ENCODE peak calls at places on chromosomes 16 and 17, in eight cellular contexts. F is GM12865, Q is testis, D is lower leg skin, R is foreskin fibroblast, C is HepG2, N is ascending aorta, W is adipocyte. P is an unnamed sample.

GRCh38 chr17:39194089-39194984 is 3.1 kb downstream of the CACNB1 start:
- DNase-seq in F (no peak), Q (peak; percentile 85), D (no peak), R (peak; percentile 85), C (peak; percentile 80), N (peak; percentile 60), W (peak; percentile 62), P (peak; percentile 20)

GRCh38 chr16:80741716-80742115 is 62.7 kb downstream of the CDYL2 start:
- DNase-seq in F (no peak), Q (no peak), D (no peak), R (no peak), C (no peak), N (no peak), W (peak; percentile 8), P (no peak)

GRCh38 chr16:17346774-17347569 is 123.8 kb downstream of the XYLT1 start:
- DNase-seq in F (peak; percentile 55), Q (peak; percentile 56), D (no peak), R (no peak), C (no peak), N (no peak), W (no peak), P (no peak)

GRCh38 chr16:57475711-57476339 is 10.5 kb downstream of the DOK4 start:
- DNase-seq in F (peak; percentile 88), Q (no peak), D (no peak), R (peak; percentile 68), C (peak; percentile 69), N (no peak), W (peak; percentile 36), P (peak; percentile 7)

GRCh38 chr16:89052191-89052787 is 41.4 kb upstream of the ACSF3 start:
- DNase-seq in F (no peak), Q (no peak), D (no peak), R (no peak), C (no peak), N (no peak), W (no peak), P (no peak)

GRCh38 chr17:45223541-45224528 is 2.1 kb downstream of the FMNL1 start:
- DNase-seq in F (peak; percentile 75), Q (no peak), D (no peak), R (no peak), C (no peak), N (no peak), W (no peak), P (no peak)

GRCh38 chr17:1091885-1092284 is 87.9 kb downstream of the ABR start:
- DNase-seq in F (no peak), Q (no peak), D (no peak), R (no peak), C (no peak), N (no peak), W (no peak), P (no peak)

GRCh38 chr16:67949645-67950044 is 5.7 kb upstream of the LCAT start:
- DNase-seq in F (no peak), Q (no peak), D (no peak), R (no peak), C (no peak), N (no peak), W (no peak), P (no peak)

GRCh38 chr17:59859444-59860025 is 33.2 kb downstream of the TUBD1 start:
- DNase-seq in F (peak; percentile 55), Q (no peak), D (no peak), R (peak; percentile 77), C (peak; percentile 71), N (no peak), W (peak; percentile 88), P (no peak)

GRCh38 chr17:45144199-45145034 is 3.9 kb upstream of the HEXIM1 start:
- DNase-seq in F (no peak), Q (peak; percentile 49), D (no peak), R (peak; percentile 80), C (no peak), N (no peak), W (no peak), P (no peak)

GRCh38 chr17:7557825-7558543 is 566 bp upstream of the TNFSF13 start:
- DNase-seq in F (peak; percentile 79), Q (peak; percentile 81), D (peak; percentile 80), R (peak; percentile 66), C (peak; percentile 52), N (peak; percentile 80), W (no peak), P (no peak)

DNA sequence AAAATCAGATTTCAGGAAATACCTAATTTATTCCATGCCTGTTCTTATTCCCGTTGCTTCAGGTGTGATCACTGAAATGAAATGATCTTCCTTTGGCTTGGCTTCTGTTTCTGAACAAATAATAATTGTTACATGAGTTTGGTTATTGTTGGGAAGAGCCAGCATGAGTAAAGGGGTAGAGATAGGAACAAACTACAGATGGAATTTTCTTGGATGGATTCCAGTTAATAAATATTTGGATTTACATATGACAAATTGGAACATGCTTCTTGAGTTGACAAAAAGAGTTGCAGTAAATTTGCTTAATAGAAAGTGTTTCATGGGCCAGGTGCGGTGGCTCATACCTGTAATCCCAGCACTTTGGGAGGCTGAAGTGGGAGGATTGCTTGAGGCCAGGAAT is 28.2 kb downstream of the TAC4 start:
- DNase-seq in F (no peak), Q (no peak), D (no peak), R (no peak), C (no peak), N (no peak), W (no peak), P (no peak)
- H3K4me3 ChIP-seq in F (no peak overlapping the region), Q (no peak overlapping the region), D (no peak overlapping the region), R (no peak overlapping the region), C (no peak overlapping the region), N (no peak overlapping the region), W (no peak overlapping the region), P (no peak overlapping the region)

GRCh38 chr16:87965973-87966667 is 14.9 kb downstream of the BANP start:
- DNase-seq in F (no peak), Q (no peak), D (no peak), R (peak; percentile 38), C (no peak), N (no peak), W (peak; percentile 67), P (no peak)

GRCh38 chr16:87964049-87964448 is 12.8 kb downstream of the BANP start:
- DNase-seq in F (no peak), Q (no peak), D (no peak), R (no peak), C (no peak), N (no peak), W (no peak), P (peak; percentile 41)

GRCh38 chr16:87965417-87965816 is 14.2 kb downstream of the BANP start:
- DNase-seq in F (no peak), Q (no peak), D (no peak), R (no peak), C (no peak), N (no peak), W (no peak), P (no peak)

GRCh38 chr16:87968541-87968940 is 17.3 kb downstream of the BANP start:
- DNase-seq in F (no peak), Q (no peak), D (no peak), R (peak; percentile 72), C (no peak), N (no peak), W (peak; percentile 83), P (peak; percentile 54)

GRCh38 chr16:87966685-87967185 is 15.5 kb downstream of the BANP start:
- DNase-seq in F (no peak), Q (no peak), D (no peak), R (no peak), C (no peak), N (no peak), W (peak; percentile 36), P (no peak)
- H3K4me3 ChIP-seq in F (no peak overlapping the region), Q (no peak overlapping the region), D (no peak overlapping the region), R (peak overlapping the region; percentile 14), C (peak overlapping the region; percentile 47), N (peak overlapping the region; percentile 56), W (peak overlapping the region; percentile 51), P (no peak overlapping the region)

GRCh38 chr16:2856686-2857450 is 1.1 kb downstream of the PRSS22 start:
- DNase-seq in F (no peak), Q (no peak), D (no peak), R (no peak), C (no peak), N (no peak), W (no peak), P (no peak)

GRCh38 chr16:2856061-2856670 is 1.8 kb downstream of the PRSS22 start:
- DNase-seq in F (no peak), Q (no peak), D (no peak), R (no peak), C (no peak), N (no peak), W (no peak), P (no peak)

GRCh38 chr16:2857451-2858244 is at the start of gene PRSS22:
- DNase-seq in F (no peak), Q (no peak), D (no peak), R (peak; percentile 29), C (no peak), N (no peak), W (no peak), P (no peak)

GRCh38 chr16:2859686-2860265 is 1.8 kb upstream of the PRSS22 start:
- DNase-seq in F (no peak), Q (no peak), D (no peak), R (no peak), C (no peak), N (no peak), W (no peak), P (no peak)

GRCh38 chr16:2858245-2859025 is 465 bp upstream of the PRSS22 start:
- DNase-seq in F (no peak), Q (no peak), D (no peak), R (no peak), C (no peak), N (no peak), W (no peak), P (no peak)
- H3K4me3 ChIP-seq in F (no peak overlapping the region), Q (no peak overlapping the region), D (no peak overlapping the region), R (no peak overlapping the region), C (peak overlapping the region; percentile 63), N (no peak overlapping the region), W (no peak overlapping the region), P (no peak overlapping the region)

GRCh38 chr17:81094744-81095607 is 60.0 kb downstream of the BAIAP2 start:
- DNase-seq in F (peak; percentile 76), Q (no peak), D (peak; percentile 91), R (peak; percentile 100), C (peak; percentile 90), N (peak; percentile 77), W (peak; percentile 98), P (peak; percentile 98)
- H3K4me3 ChIP-seq in F (no peak overlapping the region), Q (no peak overlapping the region), D (no peak overlapping the region), R (peak overlapping the region; percentile 13), C (peak overlapping the region; percentile 15), N (peak overlapping the region; percentile 33), W (peak overlapping the region; percentile 30), P (no peak overlapping the region)

GRCh38 chr17:79794659-79795511 is 2.0 kb downstream of the CBX8 start:
- DNase-seq in F (no peak), Q (no peak), D (no peak), R (no peak), C (no peak), N (no peak), W (no peak), P (no peak)

GRCh38 chr17:79792984-79793923 is 3.6 kb downstream of the CBX8 start:
- DNase-seq in F (no peak), Q (no peak), D (peak; percentile 25), R (peak; percentile 78), C (no peak), N (no peak), W (peak; percentile 94), P (no peak)

GRCh38 chr17:79795795-79796569 is 895 bp downstream of the CBX8 start:
- DNase-seq in F (no peak), Q (no peak), D (no peak), R (no peak), C (no peak), N (no peak), W (no peak), P (no peak)

GRCh38 chr17:79792371-79792871 is 4.5 kb downstream of the CBX8 start:
- DNase-seq in F (no peak), Q (no peak), D (no peak), R (no peak), C (no peak), N (no peak), W (no peak), P (no peak)

GRCh38 chr17:79793924-79794304 is 3.0 kb downstream of the CBX8 start:
- DNase-seq in F (no peak), Q (no peak), D (no peak), R (peak; percentile 72), C (no peak), N (no peak), W (peak; percentile 79), P (no peak)
- H3K4me3 ChIP-seq in F (no peak overlapping the region), Q (peak overlapping the region; percentile 29), D (no peak overlapping the region), R (peak overlapping the region; percentile 55), C (no peak overlapping the region), N (peak overlapping the region; percentile 55), W (peak overlapping the region; percentile 76), P (no peak overlapping the region)